ENCODE peak calls at places on chromosomes 7 and 10, in six cellular contexts. H, Y, O, T, S and E are unnamed samples.

GRCh38 chr10:113854757-113855626 is 531 bp downstream of the NHLRC2 start:
- DNase-seq in H (peak), Y (peak), O (peak), T (peak), S (peak), E (peak)

GRCh38 chr7:30805931-30806330 is 34.7 kb downstream of the MINDY4 start:
- DNase-seq in H (no peak), Y (no peak), O (no peak), T (no peak), S (no peak), E (no peak)

GRCh38 chr10:49817845-49818244 is 55.7 kb upstream of the OGDHL start:
- DNase-seq in H (no peak), Y (no peak), O (no peak), T (no peak), S (no peak), E (no peak)

GRCh38 chr7:28328161-28328560 is 84.2 kb upstream of the CREB5 start:
- DNase-seq in H (no peak), Y (no peak), O (no peak), T (no peak), S (no peak), E (no peak)

GRCh38 chr7:69868921-69869320 is 270.6 kb downstream of the AUTS2 start:
- DNase-seq in H (no peak), Y (no peak), O (no peak), T (no peak), S (no peak), E (no peak)

GRCh38 chr7:111735661-111736323 is 173.5 kb upstream of the IMMP2L start:
- DNase-seq in H (peak), Y (peak), O (peak), T (no peak), S (peak), E (peak)

GRCh38 chr7:157773361-157773760 is 436.6 kb downstream of the DNAJB6 start:
- DNase-seq in H (no peak), Y (no peak), O (no peak), T (no peak), S (no peak), E (no peak)

GRCh38 chr10:30000802-30001571 is 58.4 kb downstream of the JCAD start:
- DNase-seq in H (peak), Y (peak), O (no peak), T (no peak), S (no peak), E (peak)

GRCh38 chr7:103609778-103610177 is 163.8 kb upstream of the SLC26A5 start:
- DNase-seq in H (no peak), Y (no peak), O (no peak), T (no peak), S (no peak), E (no peak)

GRCh38 chr7:127766831-127767489 is 115.0 kb downstream of the SND1 start:
- DNase-seq in H (no peak), Y (no peak), O (no peak), T (no peak), S (no peak), E (no peak)

GRCh38 chr10:112278871-112279270 is 4.3 kb upstream of the TECTB start:
- DNase-seq in H (no peak), Y (no peak), O (no peak), T (no peak), S (no peak), E (no peak)

GRCh38 chr10:61481597-61481996 is 28.4 kb upstream of the TMEM26 start:
- DNase-seq in H (no peak), Y (no peak), O (no peak), T (no peak), S (no peak), E (no peak)

GRCh38 chr10:133442191-133442966 is 11.4 kb upstream of the SCART1 start:
- DNase-seq in H (no peak), Y (peak), O (no peak), T (no peak), S (no peak), E (no peak)

GRCh38 chr10:22379059-22379458 is 33.8 kb downstream of the SPAG6 start:
- DNase-seq in H (no peak), Y (no peak), O (no peak), T (no peak), S (no peak), E (no peak)

GRCh38 chr10:101576229-101576863 is 11.7 kb downstream of the POLL start:
- DNase-seq in H (no peak), Y (no peak), O (no peak), T (no peak), S (no peak), E (no peak)

GRCh38 chr7:22229148-22229547 is 127.8 kb downstream of the RAPGEF5 start:
- DNase-seq in H (no peak), Y (no peak), O (no peak), T (no peak), S (no peak), E (no peak)

GRCh38 chr10:131729361-131729760 is 171.4 kb upstream of the PPP2R2D start:
- DNase-seq in H (no peak), Y (no peak), O (no peak), T (no peak), S (no peak), E (no peak)

GRCh38 chr7:101952355-101953247 is 135.2 kb downstream of the CUX1 start:
- DNase-seq in H (peak), Y (peak), O (no peak), T (no peak), S (no peak), E (no peak)

GRCh38 chr7:360454-361100 is 70.6 kb downstream of the FOXL3 start:
- DNase-seq in H (no peak), Y (no peak), O (no peak), T (no peak), S (no peak), E (no peak)

GRCh38 chr10:103982639-103983038 is 15.7 kb downstream of the SLK start:
- DNase-seq in H (no peak), Y (no peak), O (peak), T (no peak), S (no peak), E (no peak)

GRCh38 chr10:128927821-128928220 is 539.2 kb upstream of the MGMT start:
- DNase-seq in H (no peak), Y (no peak), O (no peak), T (peak), S (no peak), E (no peak)

GRCh38 chr10:96496281-96496925 is 17.3 kb downstream of the TLL2 start:
- DNase-seq in H (no peak), Y (peak), O (peak), T (no peak), S (no peak), E (peak)

GRCh38 chr10:103804866-103805265 is 50.5 kb downstream of the SH3PXD2A start:
- DNase-seq in H (no peak), Y (no peak), O (no peak), T (no peak), S (no peak), E (no peak)

GRCh38 chr10:43255644-43256431 is 11.0 kb downstream of the RASGEF1A start:
- DNase-seq in H (no peak), Y (peak), O (peak), T (peak), S (peak), E (peak)

GRCh38 chr10:10584164-10584563 is 433.5 kb upstream of the CELF2 start:
- DNase-seq in H (no peak), Y (no peak), O (no peak), T (no peak), S (no peak), E (no peak)

GRCh38 chr7:25950488-25951413 is 201.2 kb upstream of the NFE2L3 start:
- DNase-seq in H (peak), Y (peak), O (peak), T (peak), S (peak), E (peak)